ENCODE peak calls at places on chromosomes 12 and 14, in eight cellular contexts. R, M, V, X, Q, W, F and B are unnamed samples.

GRCh38 chr12:92551853-92552397 is 150.9 kb upstream of the PLEKHG7 start:
- DNase-seq in R (peak; percentile 26), M (no peak), V (peak; percentile 33), X (peak; percentile 49), Q (no peak), W (peak; percentile 73), F (peak; percentile 32), B (no peak)

GRCh38 chr14:47020500-47020899 is 368.9 kb upstream of the RPL10L start:
- DNase-seq in R (no peak), M (no peak), V (no peak), X (no peak), Q (no peak), W (no peak), F (no peak), B (no peak)

GRCh38 chr12:124993568-124994434 is at the start of gene BRI3BP:
- DNase-seq in R (peak; percentile 82), M (peak; percentile 54), V (peak; percentile 67), X (peak; percentile 32), Q (no peak), W (peak; percentile 37), F (peak; percentile 37), B (peak; percentile 90)

GRCh38 chr12:107134558-107134957 is 41.2 kb upstream of the CRY1 start:
- DNase-seq in R (no peak), M (no peak), V (peak; percentile 11), X (no peak), Q (no peak), W (no peak), F (no peak), B (no peak)

GRCh38 chr14:101353422-101353821 is 207.9 kb upstream of the DIO3 start:
- DNase-seq in R (no peak), M (no peak), V (no peak), X (no peak), Q (no peak), W (no peak), F (no peak), B (no peak)

GRCh38 chr14:91947196-91948184 is at the start of gene FBLN5:
- DNase-seq in R (peak; percentile 24), M (peak; percentile 19), V (peak; percentile 25), X (peak; percentile 95), Q (no peak), W (peak; percentile 88), F (peak; percentile 67), B (peak; percentile 94)

GRCh38 chr14:75479770-75480600 is 42.3 kb upstream of the BATF start:
- DNase-seq in R (no peak), M (no peak), V (no peak), X (no peak), Q (no peak), W (no peak), F (no peak), B (no peak)

GRCh38 chr14:32497233-32497632 is 168.1 kb downstream of the AKAP6 start:
- DNase-seq in R (no peak), M (no peak), V (no peak), X (no peak), Q (no peak), W (no peak), F (no peak), B (no peak)

GRCh38 chr12:72273851-72274284 is 1.7 kb downstream of the TRHDE start:
- DNase-seq in R (no peak), M (no peak), V (no peak), X (no peak), Q (no peak), W (no peak), F (peak; percentile 41), B (peak; percentile 78)

GRCh38 chr12:30729547-30729946 is 25.2 kb downstream of the CAPRIN2 start:
- DNase-seq in R (no peak), M (no peak), V (no peak), X (no peak), Q (peak; percentile 63), W (no peak), F (no peak), B (no peak)

GRCh38 chr14:89247457-89248122 is 169.4 kb downstream of the FOXN3 start:
- DNase-seq in R (no peak), M (no peak), V (no peak), X (no peak), Q (no peak), W (no peak), F (no peak), B (no peak)

GRCh38 chr14:104184911-104185499 is 46.6 kb downstream of the KIF26A start:
- DNase-seq in R (no peak), M (no peak), V (no peak), X (no peak), Q (no peak), W (no peak), F (no peak), B (no peak)

GRCh38 chr12:62252576-62252975 is 7.6 kb upstream of the USP15 start:
- DNase-seq in R (no peak), M (no peak), V (no peak), X (no peak), Q (no peak), W (peak; percentile 54), F (no peak), B (no peak)

GRCh38 chr14:27845241-27845850 is 921.2 kb upstream of the FOXG1 start:
- DNase-seq in R (no peak), M (no peak), V (no peak), X (no peak), Q (no peak), W (no peak), F (no peak), B (peak; percentile 36)

GRCh38 chr12:1811281-1811947 is 9.0 kb upstream of the LRTM2 start:
- DNase-seq in R (no peak), M (no peak), V (peak; percentile 22), X (no peak), Q (no peak), W (peak; percentile 52), F (peak; percentile 55), B (peak; percentile 65)

GRCh38 chr12:66352197-66352596 is 49.9 kb downstream of the HELB start:
- DNase-seq in R (no peak), M (no peak), V (no peak), X (peak; percentile 16), Q (peak; percentile 30), W (peak; percentile 34), F (no peak), B (no peak)

GRCh38 chr14:59028476-59029202 is 159.8 kb upstream of the DAAM1 start:
- DNase-seq in R (peak; percentile 78), M (no peak), V (peak; percentile 13), X (peak; percentile 96), Q (peak; percentile 67), W (peak; percentile 97), F (peak; percentile 64), B (peak; percentile 78)

GRCh38 chr12:92133795-92134637 is 11.6 kb downstream of the BTG1 start:
- DNase-seq in R (no peak), M (no peak), V (no peak), X (no peak), Q (peak; percentile 22), W (no peak), F (no peak), B (no peak)

GRCh38 chr12:113252494-113252893 is 31.2 kb downstream of the TPCN1 start:
- DNase-seq in R (no peak), M (no peak), V (no peak), X (no peak), Q (no peak), W (no peak), F (no peak), B (peak; percentile 36)

GRCh38 chr14:100192250-100192671 is 32.8 kb upstream of the DEGS2 start:
- DNase-seq in R (no peak), M (no peak), V (no peak), X (no peak), Q (no peak), W (no peak), F (no peak), B (peak; percentile 87)

GRCh38 chr12:111841236-111841749 is 735 bp upstream of the MAPKAPK5 start:
- DNase-seq in R (no peak), M (no peak), V (no peak), X (no peak), Q (no peak), W (no peak), F (peak; percentile 18), B (peak; percentile 80)

GRCh38 chr12:86660488-86661171 is 404.4 kb upstream of the MGAT4C start:
- DNase-seq in R (peak; percentile 24), M (no peak), V (no peak), X (peak; percentile 41), Q (no peak), W (peak; percentile 55), F (peak; percentile 4), B (peak; percentile 73)